ENCODE peak calls at places on chromosomes 5 and 9, in ten cellular contexts. I, N, Q, M, E, T, S, B, G and F are unnamed samples. For H3K4me1, the result is how much of the 10 kb centered on the place peaks cover.

GRCh38 chr5:78829811-78830499 is 155.2 kb downstream of the ARSB start:
- DNase-seq in I (peak), N (no peak), Q (no peak), M (no peak), E (peak), T (no peak), S (no peak), B (peak), G (peak), F (no peak)

GRCh38 chr9:34179528-34180138 is 790 bp downstream of the UBAP1 start:
- DNase-seq in I (peak), N (no peak), Q (peak), M (no peak), E (peak), T (peak), S (no peak), B (no peak), G (peak), F (no peak)

GRCh38 chr5:177359451-177359851 is 1.7 kb downstream of the RGS14 start:
- DNase-seq in I (no peak), N (no peak), Q (no peak), M (no peak), E (no peak), T (no peak), S (no peak), B (no peak), G (no peak), F (no peak)

GRCh38 chr9:95313010-95313498 is 4.5 kb downstream of the FANCC start:
- DNase-seq in I (peak), N (peak), Q (peak), M (no peak), E (peak), T (peak), S (no peak), B (peak), G (peak), F (no peak)

GRCh38 chr5:172830876-172831662 is 3.0 kb upstream of the ERGIC1 start:
- DNase-seq in I (no peak), N (no peak), Q (peak), M (no peak), E (peak), T (peak), S (no peak), B (no peak), G (peak), F (no peak)

GRCh38 chr9:131960805-131961495 is 118.7 kb downstream of the MED27 start:
- DNase-seq in I (no peak), N (no peak), Q (no peak), M (no peak), E (no peak), T (no peak), S (no peak), B (no peak), G (no peak), F (no peak)

GRCh38 chr9:108983885-108984284 is 29.4 kb downstream of the CTNNAL1 start:
- DNase-seq in I (no peak), N (no peak), Q (no peak), M (no peak), E (no peak), T (no peak), S (no peak), B (no peak), G (no peak), F (no peak)

GRCh38 chr5:144205141-144205551 is 34.5 kb downstream of the KCTD16 start:
- DNase-seq in I (no peak), N (no peak), Q (peak), M (no peak), E (peak), T (peak), S (no peak), B (no peak), G (peak), F (no peak)

GRCh38 chr5:90015584-90016018 is 394.0 kb downstream of the CETN3 start:
- DNase-seq in I (no peak), N (no peak), Q (peak), M (no peak), E (peak), T (peak), S (no peak), B (no peak), G (peak), F (no peak)

GRCh38 chr9:129143461-129143927 is 32.3 kb downstream of the PTPA start:
- DNase-seq in I (peak), N (peak), Q (no peak), M (no peak), E (peak), T (peak), S (no peak), B (peak), G (peak), F (no peak)

GRCh38 chr5:165035520-165035919 is 1530.1 kb downstream of the MAT2B start:
- DNase-seq in I (no peak), N (no peak), Q (no peak), M (no peak), E (no peak), T (no peak), S (no peak), B (no peak), G (no peak), F (no peak)

GRCh38 chr5:171271798-171272197 is 37.2 kb upstream of the TLX3 start:
- DNase-seq in I (no peak), N (no peak), Q (no peak), M (no peak), E (no peak), T (no peak), S (no peak), B (no peak), G (no peak), F (no peak)

GRCh38 chr5:121805931-121806330 is 45.8 kb upstream of the FTMT start:
- DNase-seq in I (no peak), N (no peak), Q (no peak), M (no peak), E (no peak), T (no peak), S (no peak), B (no peak), G (no peak), F (no peak)

GRCh38 chr9:74742792-74743389 is 144.8 kb downstream of the TRPM6 start:
- DNase-seq in I (peak), N (no peak), Q (peak), M (peak), E (peak), T (peak), S (no peak), B (no peak), G (peak), F (no peak)

GRCh38 chr5:43121565-43122484 is 1.1 kb downstream of the ZNF131 start:
- DNase-seq in I (peak), N (peak), Q (peak), M (no peak), E (peak), T (peak), S (no peak), B (peak), G (peak), F (peak)

GRCh38 chr9:94812343-94812742 is 85.8 kb downstream of the AOPEP start:
- DNase-seq in I (no peak), N (no peak), Q (peak), M (no peak), E (peak), T (peak), S (no peak), B (no peak), G (peak), F (no peak)

GRCh38 chr5:35674049-35674448 is 56.4 kb downstream of the SPEF2 start:
- DNase-seq in I (no peak), N (no peak), Q (no peak), M (no peak), E (no peak), T (no peak), S (no peak), B (no peak), G (no peak), F (no peak)

GRCh38 chr5:136192015-136192525 is 892 bp downstream of the SMIM32 start:
- DNase-seq in I (no peak), N (peak), Q (no peak), M (no peak), E (no peak), T (no peak), S (no peak), B (no peak), G (peak), F (no peak)

GRCh38 chr9:108156270-108156998 is 666.9 kb upstream of the KLF4 start:
- DNase-seq in I (peak), N (no peak), Q (peak), M (no peak), E (no peak), T (no peak), S (no peak), B (no peak), G (peak), F (no peak)

GRCh38 chr9:34685591-34685990 is 5.5 kb downstream of the CCL19 start:
- DNase-seq in I (no peak), N (no peak), Q (no peak), M (no peak), E (no peak), T (no peak), S (no peak), B (no peak), G (no peak), F (no peak)

GRCh38 chr5:100659080-100659479 is 123.9 kb downstream of the FAM174A start:
- DNase-seq in I (no peak), N (no peak), Q (no peak), M (no peak), E (no peak), T (no peak), S (no peak), B (no peak), G (no peak), F (no peak)

GRCh38 chr9:95167998-95168397 is 149.5 kb downstream of the FANCC start:
- DNase-seq in I (peak), N (no peak), Q (peak), M (peak), E (peak), T (peak), S (peak), B (peak), G (peak), F (no peak)

GRCh38 chr5:176732306-176732705 is 78.1 kb upstream of the UNC5A start:
- DNase-seq in I (no peak), N (peak), Q (no peak), M (no peak), E (no peak), T (no peak), S (no peak), B (no peak), G (no peak), F (no peak)

GRCh38 chr5:158514353-158514960 is 585.3 kb downstream of the EBF1 start:
- DNase-seq in I (no peak), N (no peak), Q (peak), M (no peak), E (peak), T (no peak), S (no peak), B (no peak), G (peak), F (no peak)

GRCh38 chr5:122602700-122603099 is 172.2 kb upstream of the SNX2 start:
- DNase-seq in I (no peak), N (no peak), Q (no peak), M (no peak), E (no peak), T (no peak), S (no peak), B (no peak), G (no peak), F (no peak)

GRCh38 chr5:77560677-77561263 is 68.7 kb upstream of the WDR41 start:
- DNase-seq in I (no peak), N (no peak), Q (peak), M (no peak), E (peak), T (peak), S (no peak), B (no peak), G (peak), F (no peak)

GRCh38 chr9:136021171-136021890 is 60.2 kb upstream of the UBAC1 start:
- DNase-seq in I (no peak), N (no peak), Q (no peak), M (no peak), E (no peak), T (no peak), S (no peak), B (no peak), G (no peak), F (no peak)

GRCh38 chr9:38644601-38645000 is 24.2 kb upstream of the ANKRD18A start:
- DNase-seq in I (no peak), N (no peak), Q (peak), M (no peak), E (no peak), T (no peak), S (no peak), B (no peak), G (no peak), F (no peak)

GRCh38 chr9:3894764-3895163 is 369.0 kb upstream of the RFX3 start:
- DNase-seq in I (no peak), N (no peak), Q (no peak), M (no peak), E (peak), T (no peak), S (no peak), B (no peak), G (peak), F (no peak)

GRCh38 chr9:3526903-3527652 is 1.3 kb upstream of the RFX3 start:
- DNase-seq in I (peak), N (no peak), Q (peak), M (peak), E (peak), T (peak), S (no peak), B (no peak), G (peak), F (no peak)

GRCh38 chr5:1270933-1271914 is 23.6 kb downstream of the TERT start:
- DNase-seq in I (no peak), N (no peak), Q (no peak), M (no peak), E (no peak), T (no peak), S (no peak), B (no peak), G (no peak), F (no peak)

GRCh38 chr9:5326893-5327548 is 12.7 kb downstream of the RLN1 start:
- DNase-seq in I (no peak), N (no peak), Q (no peak), M (no peak), E (peak), T (no peak), S (peak), B (no peak), G (peak), F (no peak)

GRCh38 chr9:125477089-125477544 is 215.5 kb downstream of the GAPVD1 start:
- DNase-seq in I (no peak), N (no peak), Q (no peak), M (no peak), E (no peak), T (no peak), S (no peak), B (no peak), G (no peak), F (no peak)

GRCh38 chr5:180873628-180874520 is 12.8 kb upstream of the ZFP62 start:
- DNase-seq in I (peak), N (no peak), Q (no peak), M (no peak), E (peak), T (no peak), S (no peak), B (no peak), G (peak), F (no peak)

GRCh38 chr9:84337252-84337651 is 3.3 kb downstream of the SLC28A3 start:
- DNase-seq in I (no peak), N (no peak), Q (no peak), M (no peak), E (no peak), T (no peak), S (no peak), B (no peak), G (no peak), F (no peak)

GRCh38 chr5:58459276-58459859 is 518 bp downstream of the PLK2 start:
- DNase-seq in I (peak), N (peak), Q (no peak), M (no peak), E (peak), T (peak), S (peak), B (peak), G (peak), F (no peak)

GRCh38 chr5:142972064-142972463 is 201.9 kb downstream of the ARHGAP26 start:
- DNase-seq in I (no peak), N (no peak), Q (no peak), M (no peak), E (no peak), T (no peak), S (no peak), B (no peak), G (no peak), F (no peak)

GRCh38 chr5:181163487-181164075 is 16.2 kb downstream of the OR2V2 start:
- DNase-seq in I (no peak), N (no peak), Q (no peak), M (no peak), E (no peak), T (no peak), S (no peak), B (no peak), G (no peak), F (no peak)

GRCh38 chr9:126615251-126615790 is 1.6 kb downstream of the LMX1B start:
- DNase-seq in I (peak), N (peak), Q (no peak), M (no peak), E (peak), T (no peak), S (peak), B (no peak), G (peak), F (no peak)

GRCh38 chr5:978693-979092 is 29.9 kb upstream of the NKD2 start:
- DNase-seq in I (no peak), N (no peak), Q (no peak), M (no peak), E (no peak), T (no peak), S (no peak), B (no peak), G (no peak), F (peak)

DNA sequence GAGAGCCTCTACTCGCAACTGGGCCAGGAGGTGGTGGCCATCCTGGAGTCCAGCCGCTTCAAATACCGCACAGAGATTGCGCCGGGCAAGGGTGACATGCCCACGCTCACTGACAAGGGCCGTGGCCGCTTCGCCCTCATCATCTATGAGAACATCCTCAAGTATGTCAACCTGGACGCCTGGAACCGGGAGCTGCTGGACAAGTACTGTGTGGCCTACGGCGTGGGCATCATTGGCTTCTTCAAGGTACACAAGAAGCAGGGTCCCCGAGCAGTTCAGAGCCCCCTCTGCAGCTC is 13.5 kb downstream of the NDST1 start:
- DNase-seq in I (no peak), N (no peak), Q (no peak), M (no peak), E (no peak), T (no peak), S (no peak), B (no peak), G (no peak), F (no peak)
- H3K4me1 ChIP-seq in I (under half), N (half or more), Q (under half), M (under half), E (under half), T (under half), S (under half), B (half or more), G (under half), F (half or more)

DNA sequence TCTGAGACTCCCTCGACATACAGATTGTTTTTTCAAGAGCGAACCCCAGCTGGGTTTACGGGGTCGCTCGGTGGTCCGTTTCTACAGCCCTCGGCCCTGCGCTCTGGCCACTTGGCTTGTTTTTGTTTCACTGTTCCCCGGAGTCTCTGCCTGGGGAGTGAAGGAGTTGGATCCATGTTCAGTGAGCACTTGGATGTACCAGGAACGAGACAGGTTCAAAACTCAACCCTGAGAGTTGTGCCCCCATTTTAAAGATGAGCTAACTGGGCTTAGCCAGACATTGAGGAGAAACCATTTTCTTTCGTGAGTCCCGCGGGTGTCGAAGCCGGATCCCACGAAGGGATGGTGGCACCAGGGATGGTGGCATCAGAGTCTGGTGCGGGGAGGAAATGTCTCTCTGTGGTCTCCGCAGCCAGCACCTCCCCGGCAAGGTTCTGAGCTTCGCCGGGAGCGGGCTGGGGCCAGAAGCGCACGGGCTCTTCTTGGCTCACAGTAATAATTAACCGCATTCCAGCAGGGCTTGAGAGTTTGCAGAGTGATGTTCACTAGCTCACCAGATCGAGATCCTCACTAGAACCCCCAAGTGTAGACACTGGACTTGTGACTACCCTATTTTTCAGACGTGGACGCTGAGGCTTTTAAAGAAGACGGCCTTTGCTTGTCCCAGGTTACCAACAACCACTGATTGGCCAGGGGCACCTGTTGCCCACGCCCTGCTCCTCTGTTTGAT is 1.0 kb downstream of the MSX2 start:
- DNase-seq in I (no peak), N (no peak), Q (no peak), M (no peak), E (no peak), T (no peak), S (no peak), B (no peak), G (no peak), F (no peak)
- H3K4me3 ChIP-seq in I (peak), N (no peak), Q (peak), M (no peak), E (peak), T (no peak), S (no peak), B (peak), G (peak), F (peak)

GRCh38 chr9:111601237-111602018 is 2.0 kb upstream of the PTGR1 start:
- DNase-seq in I (no peak), N (no peak), Q (peak), M (no peak), E (peak), T (peak), S (no peak), B (no peak), G (peak), F (no peak)
- TF ChIP-seq CTCF in I (no peak), N (no peak), Q (no peak), M (no peak), E (no peak), T (no peak), S (no peak), B (no peak), G (no peak), F (no peak)

DNA sequence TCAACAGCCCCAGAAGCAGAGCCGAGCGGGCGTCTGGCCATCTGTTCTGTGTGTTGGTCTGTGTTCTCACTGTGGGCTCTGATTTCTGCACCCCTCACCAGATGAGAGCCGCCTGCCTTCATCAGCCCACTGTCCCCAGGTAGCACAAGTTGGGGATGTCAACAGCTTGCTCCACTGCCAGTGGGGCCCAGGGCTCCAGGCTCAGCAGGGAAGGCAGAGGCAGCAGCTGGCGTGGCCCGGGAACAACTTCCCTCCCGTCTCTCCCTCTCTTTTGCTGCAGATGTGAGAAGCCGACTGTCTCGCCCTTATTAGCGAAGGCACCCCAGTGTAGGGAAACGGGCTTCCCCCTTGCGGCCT is 363.5 kb downstream of the IRX2 start:
- DNase-seq in I (no peak), N (no peak), Q (no peak), M (no peak), E (no peak), T (no peak), S (no peak), B (no peak), G (no peak), F (no peak)
- H3K4me1 ChIP-seq in I (under half), N (under half), Q (under half), M (under half), E (under half), T (under half), S (under half), B (under half), G (under half), F (under half)

GRCh38 chr9:87713278-87713989 is 12.5 kb upstream of the CTSL start:
- DNase-seq in I (peak), N (peak), Q (peak), M (no peak), E (peak), T (peak), S (no peak), B (peak), G (peak), F (peak)

GRCh38 chr9:87712801-87713277 is 13.1 kb upstream of the CTSL start:
- DNase-seq in I (no peak), N (no peak), Q (no peak), M (no peak), E (no peak), T (no peak), S (no peak), B (no peak), G (no peak), F (no peak)

GRCh38 chr9:87714819-87715218 is 11.1 kb upstream of the CTSL start:
- DNase-seq in I (peak), N (no peak), Q (peak), M (no peak), E (peak), T (peak), S (no peak), B (no peak), G (peak), F (no peak)

GRCh38 chr9:87711857-87712800 is 13.8 kb upstream of the CTSL start:
- DNase-seq in I (no peak), N (peak), Q (no peak), M (no peak), E (peak), T (peak), S (no peak), B (no peak), G (peak), F (no peak)

GRCh38 chr9:87713990-87714335 is 12.0 kb upstream of the CTSL start:
- DNase-seq in I (no peak), N (no peak), Q (no peak), M (no peak), E (no peak), T (no peak), S (no peak), B (no peak), G (no peak), F (no peak)
- H3K4me3 ChIP-seq in I (no peak), N (no peak), Q (peak), M (no peak), E (no peak), T (no peak), S (no peak), B (peak), G (no peak), F (no peak)